ENCODE peak calls at places on chromosome 13, in ten cellular contexts. One of them, this sample, is unnamed.

GRCh38 chr13:106490887-106491321 is 44.6 kb downstream of the EFNB2 start:
- DNase-seq in IMR-90: no peak
- DNase-seq in endodermal cell: no peak
- DNase-seq in omental fat pad: no peak
- DNase-seq in heart right ventricle: no peak
- DNase-seq in psoas muscle: no peak
- DNase-seq in AG09319: no peak
- DNase-seq in GM13976: no peak
- DNase-seq in neural crest cell: no peak
- DNase-seq in dorsolateral prefrontal cortex: peak; percentile 22
- DNase-seq in this sample: no peak

GRCh38 chr13:40074338-40074737 is 418.9 kb downstream of the COG6 start:
- DNase-seq in IMR-90: no peak
- DNase-seq in endodermal cell: peak; percentile 67
- DNase-seq in omental fat pad: no peak
- DNase-seq in heart right ventricle: no peak
- DNase-seq in psoas muscle: no peak
- DNase-seq in AG09319: no peak
- DNase-seq in GM13976: no peak
- DNase-seq in neural crest cell: no peak
- DNase-seq in dorsolateral prefrontal cortex: no peak
- DNase-seq in this sample: no peak

GRCh38 chr13:98108330-98108729 is 34.6 kb upstream of the FARP1 start:
- DNase-seq in IMR-90: peak; percentile 48
- DNase-seq in endodermal cell: no peak
- DNase-seq in omental fat pad: no peak
- DNase-seq in heart right ventricle: no peak
- DNase-seq in psoas muscle: no peak
- DNase-seq in AG09319: no peak
- DNase-seq in GM13976: no peak
- DNase-seq in neural crest cell: no peak
- DNase-seq in dorsolateral prefrontal cortex: no peak
- DNase-seq in this sample: no peak

GRCh38 chr13:72412481-72412880 is 314.9 kb downstream of the MZT1 start:
- DNase-seq in IMR-90: no peak
- DNase-seq in endodermal cell: no peak
- DNase-seq in omental fat pad: no peak
- DNase-seq in heart right ventricle: no peak
- DNase-seq in psoas muscle: no peak
- DNase-seq in AG09319: no peak
- DNase-seq in GM13976: no peak
- DNase-seq in neural crest cell: no peak
- DNase-seq in dorsolateral prefrontal cortex: no peak
- DNase-seq in this sample: no peak

GRCh38 chr13:102597029-102598015 is 536 bp downstream of the TPP2 start:
- DNase-seq in IMR-90: peak; percentile 52
- DNase-seq in endodermal cell: peak; percentile 65
- DNase-seq in omental fat pad: no peak
- DNase-seq in heart right ventricle: no peak
- DNase-seq in psoas muscle: peak; percentile 40
- DNase-seq in AG09319: peak; percentile 18
- DNase-seq in GM13976: peak; percentile 25
- DNase-seq in neural crest cell: peak; percentile 17
- DNase-seq in dorsolateral prefrontal cortex: no peak
- DNase-seq in this sample: peak; percentile 49

GRCh38 chr13:100530645-100531044 is 57.9 kb downstream of the GGACT start:
- DNase-seq in IMR-90: peak; percentile 33
- DNase-seq in endodermal cell: peak; percentile 58
- DNase-seq in omental fat pad: no peak
- DNase-seq in heart right ventricle: no peak
- DNase-seq in psoas muscle: peak; percentile 36
- DNase-seq in AG09319: no peak
- DNase-seq in GM13976: no peak
- DNase-seq in neural crest cell: no peak
- DNase-seq in dorsolateral prefrontal cortex: no peak
- DNase-seq in this sample: no peak

GRCh38 chr13:110644892-110645521 is 29.7 kb downstream of the NAXD start:
- DNase-seq in IMR-90: peak; percentile 55
- DNase-seq in endodermal cell: peak; percentile 95
- DNase-seq in omental fat pad: no peak
- DNase-seq in heart right ventricle: peak; percentile 57
- DNase-seq in psoas muscle: peak; percentile 60
- DNase-seq in AG09319: peak; percentile 7
- DNase-seq in GM13976: peak; percentile 77
- DNase-seq in neural crest cell: peak; percentile 49
- DNase-seq in dorsolateral prefrontal cortex: peak; percentile 73
- DNase-seq in this sample: peak; percentile 51

GRCh38 chr13:47499358-47500150 is 501.5 kb downstream of the SUCLA2 start:
- DNase-seq in IMR-90: peak; percentile 95
- DNase-seq in endodermal cell: no peak
- DNase-seq in omental fat pad: no peak
- DNase-seq in heart right ventricle: no peak
- DNase-seq in psoas muscle: no peak
- DNase-seq in AG09319: peak; percentile 64
- DNase-seq in GM13976: no peak
- DNase-seq in neural crest cell: no peak
- DNase-seq in dorsolateral prefrontal cortex: no peak
- DNase-seq in this sample: no peak

GRCh38 chr13:28655566-28655965 is 3.4 kb upstream of the POMP start:
- DNase-seq in IMR-90: peak; percentile 80
- DNase-seq in endodermal cell: no peak
- DNase-seq in omental fat pad: no peak
- DNase-seq in heart right ventricle: no peak
- DNase-seq in psoas muscle: no peak
- DNase-seq in AG09319: no peak
- DNase-seq in GM13976: no peak
- DNase-seq in neural crest cell: no peak
- DNase-seq in dorsolateral prefrontal cortex: no peak
- DNase-seq in this sample: no peak

GRCh38 chr13:28658539-28658795 is 463 bp upstream of the POMP start:
- DNase-seq in IMR-90: no peak
- DNase-seq in endodermal cell: no peak
- DNase-seq in omental fat pad: no peak
- DNase-seq in heart right ventricle: no peak
- DNase-seq in psoas muscle: no peak
- DNase-seq in AG09319: no peak
- DNase-seq in GM13976: no peak
- DNase-seq in neural crest cell: no peak
- DNase-seq in dorsolateral prefrontal cortex: no peak
- DNase-seq in this sample: no peak

GRCh38 chr13:28659611-28659970 is 661 bp downstream of the POMP start:
- DNase-seq in IMR-90: peak; percentile 75
- DNase-seq in endodermal cell: no peak
- DNase-seq in omental fat pad: no peak
- DNase-seq in heart right ventricle: no peak
- DNase-seq in psoas muscle: no peak
- DNase-seq in AG09319: no peak
- DNase-seq in GM13976: peak; percentile 25
- DNase-seq in neural crest cell: no peak
- DNase-seq in dorsolateral prefrontal cortex: no peak
- DNase-seq in this sample: no peak

GRCh38 chr13:28658796-28659610 is at the start of gene POMP:
- DNase-seq in IMR-90: peak; percentile 95
- DNase-seq in endodermal cell: peak; percentile 94
- DNase-seq in omental fat pad: peak; percentile 79
- DNase-seq in heart right ventricle: peak; percentile 96
- DNase-seq in psoas muscle: peak; percentile 95
- DNase-seq in AG09319: peak; percentile 88
- DNase-seq in GM13976: peak; percentile 94
- DNase-seq in neural crest cell: peak; percentile 80
- DNase-seq in dorsolateral prefrontal cortex: peak; percentile 89
- DNase-seq in this sample: peak; percentile 83

DNA sequence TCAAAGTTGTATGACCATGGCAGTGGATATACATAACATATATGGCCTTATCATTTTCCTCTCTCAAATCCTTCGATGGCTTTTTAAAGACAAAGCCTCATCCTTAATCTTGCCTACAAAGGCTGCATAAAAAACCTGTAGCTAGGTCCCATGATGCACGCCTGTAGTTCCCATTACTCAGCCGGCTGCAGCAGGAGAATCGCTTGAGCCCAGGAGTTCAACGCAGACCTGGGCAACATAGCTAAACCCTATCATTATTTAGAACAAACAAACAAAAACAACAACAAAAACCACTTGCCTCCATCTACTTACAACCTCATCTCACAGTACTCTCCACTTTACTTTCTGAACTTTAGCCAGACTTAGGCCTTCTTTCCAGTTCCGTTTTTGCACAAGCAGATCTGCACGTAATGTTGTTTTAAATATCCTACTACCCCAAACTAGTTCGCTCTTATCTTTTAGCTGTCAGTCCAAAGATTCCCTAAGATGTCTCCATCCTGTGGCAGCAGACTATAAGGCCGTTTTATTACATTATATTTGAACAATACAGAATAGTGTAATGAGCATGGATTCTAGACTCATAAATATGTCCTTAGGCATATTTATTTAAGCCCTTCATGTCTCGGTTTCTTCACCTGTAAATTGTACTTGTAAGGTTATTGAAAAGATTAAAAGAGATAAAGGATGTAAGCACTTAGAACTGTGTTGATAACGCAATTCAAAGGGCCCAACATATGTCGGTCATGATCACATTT is 969 bp upstream of the POMP start:
- DNase-seq in IMR-90: peak; percentile 58
- DNase-seq in endodermal cell: no peak
- DNase-seq in omental fat pad: no peak
- DNase-seq in heart right ventricle: no peak
- DNase-seq in psoas muscle: no peak
- DNase-seq in AG09319: no peak
- DNase-seq in GM13976: peak; percentile 30
- DNase-seq in neural crest cell: no peak
- DNase-seq in dorsolateral prefrontal cortex: no peak
- DNase-seq in this sample: no peak
- TF ChIP-seq CTCF in IMR-90: peak; percentile 33
- TF ChIP-seq CTCF in endodermal cell: peak; percentile 27
- TF ChIP-seq CTCF in omental fat pad: no peak
- TF ChIP-seq CTCF in heart right ventricle: peak; percentile 29
- TF ChIP-seq CTCF in psoas muscle: no peak
- TF ChIP-seq CTCF in AG09319: peak; percentile 18
- TF ChIP-seq CTCF in GM13976: no peak
- TF ChIP-seq CTCF in neural crest cell: no peak
- TF ChIP-seq CTCF in dorsolateral prefrontal cortex: peak; percentile 14
- TF ChIP-seq CTCF in this sample: no peak

GRCh38 chr13:30132623-30133553 is 174.5 kb downstream of the KATNAL1 start:
- DNase-seq in IMR-90: peak; percentile 89
- DNase-seq in endodermal cell: peak; percentile 100
- DNase-seq in omental fat pad: peak; percentile 100
- DNase-seq in heart right ventricle: peak; percentile 96
- DNase-seq in psoas muscle: peak; percentile 97
- DNase-seq in AG09319: peak; percentile 80
- DNase-seq in GM13976: peak; percentile 91
- DNase-seq in neural crest cell: peak; percentile 100
- DNase-seq in dorsolateral prefrontal cortex: peak; percentile 98
- DNase-seq in this sample: peak; percentile 99
- TF ChIP-seq CTCF in IMR-90: peak; percentile 94
- TF ChIP-seq CTCF in endodermal cell: peak; percentile 99
- TF ChIP-seq CTCF in omental fat pad: peak; percentile 88
- TF ChIP-seq CTCF in heart right ventricle: peak; percentile 96
- TF ChIP-seq CTCF in psoas muscle: peak; percentile 95
- TF ChIP-seq CTCF in AG09319: peak; percentile 93
- TF ChIP-seq CTCF in GM13976: peak; percentile 95
- TF ChIP-seq CTCF in neural crest cell: peak; percentile 97
- TF ChIP-seq CTCF in dorsolateral prefrontal cortex: peak; percentile 98
- TF ChIP-seq CTCF in this sample: peak; percentile 96

GRCh38 chr13:62125451-62125850 is 709.8 kb upstream of the PCDH20 start:
- DNase-seq in IMR-90: no peak
- DNase-seq in endodermal cell: no peak
- DNase-seq in omental fat pad: no peak
- DNase-seq in heart right ventricle: no peak
- DNase-seq in psoas muscle: no peak
- DNase-seq in AG09319: no peak
- DNase-seq in GM13976: no peak
- DNase-seq in neural crest cell: no peak
- DNase-seq in dorsolateral prefrontal cortex: no peak
- DNase-seq in this sample: no peak

GRCh38 chr13:62122434-62122833 is 706.8 kb upstream of the PCDH20 start:
- DNase-seq in IMR-90: no peak
- DNase-seq in endodermal cell: no peak
- DNase-seq in omental fat pad: no peak
- DNase-seq in heart right ventricle: no peak
- DNase-seq in psoas muscle: no peak
- DNase-seq in AG09319: no peak
- DNase-seq in GM13976: no peak
- DNase-seq in neural crest cell: no peak
- DNase-seq in dorsolateral prefrontal cortex: no peak
- DNase-seq in this sample: no peak

GRCh38 chr13:62123409-62123808 is 707.8 kb upstream of the PCDH20 start:
- DNase-seq in IMR-90: no peak
- DNase-seq in endodermal cell: no peak
- DNase-seq in omental fat pad: no peak
- DNase-seq in heart right ventricle: no peak
- DNase-seq in psoas muscle: no peak
- DNase-seq in AG09319: no peak
- DNase-seq in GM13976: no peak
- DNase-seq in neural crest cell: no peak
- DNase-seq in dorsolateral prefrontal cortex: no peak
- DNase-seq in this sample: no peak

DNA sequence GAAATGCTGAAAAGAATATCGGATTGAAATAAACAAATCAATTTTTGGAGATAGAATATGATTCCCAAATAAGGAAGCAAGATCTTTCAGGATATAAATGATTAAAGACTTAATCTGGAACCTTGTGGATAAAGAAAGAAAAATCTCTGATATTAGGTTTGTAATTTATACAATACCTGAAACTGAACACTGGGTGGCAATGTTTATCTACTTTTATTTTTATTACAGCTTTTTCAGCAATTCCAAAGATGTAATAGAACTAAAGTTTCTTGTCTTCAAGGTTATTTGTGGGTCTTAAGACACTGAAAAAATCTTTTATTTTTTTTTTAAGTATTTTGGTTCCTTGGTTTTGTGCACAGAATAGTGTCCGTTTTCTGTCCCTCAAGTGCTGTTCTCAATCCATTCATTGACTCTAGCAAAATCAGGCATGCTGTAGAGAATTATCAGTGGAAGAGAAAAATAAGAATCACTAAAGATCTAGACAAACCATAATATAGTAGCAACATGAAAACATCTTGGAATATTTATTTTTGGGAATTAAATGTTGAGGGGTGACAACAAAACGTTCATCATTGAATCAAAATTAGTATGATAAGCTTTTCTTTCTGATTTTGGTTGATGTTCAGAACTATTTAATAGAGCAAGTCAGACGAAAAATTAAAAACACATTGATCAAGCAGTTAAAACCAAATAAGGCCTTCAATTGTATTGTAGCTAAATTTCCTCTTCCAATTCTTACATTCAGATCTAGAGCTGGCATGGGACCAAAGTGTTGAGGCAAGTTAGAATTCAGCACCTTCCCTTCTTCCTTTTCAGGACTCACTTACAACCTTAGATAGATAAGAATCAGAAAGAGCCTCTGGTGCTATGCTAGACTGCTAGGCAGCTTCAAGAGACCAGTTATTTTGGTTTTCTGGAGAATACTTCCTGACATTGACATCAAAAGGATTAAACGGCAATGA is 704.4 kb upstream of the PCDH20 start:
- DNase-seq in IMR-90: peak; percentile 17
- DNase-seq in endodermal cell: no peak
- DNase-seq in omental fat pad: no peak
- DNase-seq in heart right ventricle: no peak
- DNase-seq in psoas muscle: no peak
- DNase-seq in AG09319: no peak
- DNase-seq in GM13976: peak; percentile 32
- DNase-seq in neural crest cell: no peak
- DNase-seq in dorsolateral prefrontal cortex: no peak
- DNase-seq in this sample: no peak
- TF ChIP-seq CTCF in IMR-90: peak; percentile 42
- TF ChIP-seq CTCF in endodermal cell: peak; percentile 75
- TF ChIP-seq CTCF in omental fat pad: no peak
- TF ChIP-seq CTCF in heart right ventricle: peak; percentile 40
- TF ChIP-seq CTCF in psoas muscle: peak; percentile 30
- TF ChIP-seq CTCF in AG09319: peak; percentile 19
- TF ChIP-seq CTCF in GM13976: no peak
- TF ChIP-seq CTCF in neural crest cell: peak; percentile 76
- TF ChIP-seq CTCF in dorsolateral prefrontal cortex: peak; percentile 79
- TF ChIP-seq CTCF in this sample: peak; percentile 79

GRCh38 chr13:27535546-27535945 is 84.8 kb downstream of the LNX2 start:
- DNase-seq in IMR-90: no peak
- DNase-seq in endodermal cell: no peak
- DNase-seq in omental fat pad: no peak
- DNase-seq in heart right ventricle: no peak
- DNase-seq in psoas muscle: no peak
- DNase-seq in AG09319: no peak
- DNase-seq in GM13976: no peak
- DNase-seq in neural crest cell: no peak
- DNase-seq in dorsolateral prefrontal cortex: no peak
- DNase-seq in this sample: no peak

GRCh38 chr13:27534976-27535370 is 84.6 kb upstream of the MTIF3 start:
- DNase-seq in IMR-90: no peak
- DNase-seq in endodermal cell: no peak
- DNase-seq in omental fat pad: no peak
- DNase-seq in heart right ventricle: no peak
- DNase-seq in psoas muscle: no peak
- DNase-seq in AG09319: no peak
- DNase-seq in GM13976: no peak
- DNase-seq in neural crest cell: no peak
- DNase-seq in dorsolateral prefrontal cortex: no peak
- DNase-seq in this sample: no peak

GRCh38 chr13:27534108-27534975 is 84.0 kb upstream of the MTIF3 start:
- DNase-seq in IMR-90: no peak
- DNase-seq in endodermal cell: no peak
- DNase-seq in omental fat pad: no peak
- DNase-seq in heart right ventricle: no peak
- DNase-seq in psoas muscle: no peak
- DNase-seq in AG09319: no peak
- DNase-seq in GM13976: no peak
- DNase-seq in neural crest cell: no peak
- DNase-seq in dorsolateral prefrontal cortex: no peak
- DNase-seq in this sample: no peak

GRCh38 chr13:27536361-27537101 is 83.8 kb downstream of the LNX2 start:
- DNase-seq in IMR-90: no peak
- DNase-seq in endodermal cell: no peak
- DNase-seq in omental fat pad: no peak
- DNase-seq in heart right ventricle: no peak
- DNase-seq in psoas muscle: no peak
- DNase-seq in AG09319: no peak
- DNase-seq in GM13976: no peak
- DNase-seq in neural crest cell: no peak
- DNase-seq in dorsolateral prefrontal cortex: no peak
- DNase-seq in this sample: no peak

DNA sequence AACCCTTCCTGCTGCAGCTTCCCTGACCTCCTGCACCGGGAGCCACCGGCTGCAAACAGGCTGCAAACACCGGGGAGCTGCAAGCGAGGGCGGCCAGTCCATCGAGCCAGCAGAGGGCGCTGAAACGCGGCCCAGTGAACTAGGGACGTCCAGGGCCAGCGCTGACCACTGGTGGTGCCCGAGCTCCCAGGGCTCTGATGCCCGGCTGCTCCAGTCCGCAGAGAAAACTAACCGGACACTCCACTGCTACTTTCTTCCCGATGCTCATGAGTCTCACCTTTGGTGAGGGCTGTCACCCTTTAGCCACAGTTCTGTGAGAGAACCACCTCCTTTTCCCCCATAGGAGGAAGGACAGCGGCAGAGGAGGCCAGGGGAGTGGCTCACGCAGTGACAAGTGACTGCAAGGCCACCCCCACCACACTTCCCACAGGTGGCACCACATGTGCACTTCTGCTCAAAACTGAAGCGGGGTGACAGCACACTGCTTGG is 82.8 kb upstream of the MTIF3 start:
- DNase-seq in IMR-90: peak; percentile 59
- DNase-seq in endodermal cell: peak; percentile 96
- DNase-seq in omental fat pad: peak; percentile 77
- DNase-seq in heart right ventricle: peak; percentile 90
- DNase-seq in psoas muscle: peak; percentile 84
- DNase-seq in AG09319: peak; percentile 35
- DNase-seq in GM13976: peak; percentile 72
- DNase-seq in neural crest cell: peak; percentile 94
- DNase-seq in dorsolateral prefrontal cortex: peak; percentile 79
- DNase-seq in this sample: peak; percentile 85
- TF ChIP-seq CTCF in IMR-90: peak; percentile 94
- TF ChIP-seq CTCF in endodermal cell: peak; percentile 99
- TF ChIP-seq CTCF in omental fat pad: peak; percentile 10
- TF ChIP-seq CTCF in heart right ventricle: peak; percentile 94
- TF ChIP-seq CTCF in psoas muscle: peak; percentile 90
- TF ChIP-seq CTCF in AG09319: no peak
- TF ChIP-seq CTCF in GM13976: peak; percentile 90
- TF ChIP-seq CTCF in neural crest cell: peak; percentile 94
- TF ChIP-seq CTCF in dorsolateral prefrontal cortex: peak; percentile 96
- TF ChIP-seq CTCF in this sample: peak; percentile 68